ENCODE peak calls at places on chromosomes 2 and 18, in eight cellular contexts. One of them, this sample, is unnamed.

GRCh38 chr18:80253871-80254492 is 6.7 kb upstream of the PARD6G start:
- DNase-seq in T-helper 1 cell: no peak
- DNase-seq in cardiac fibroblast: no peak
- DNase-seq in stimulated activated CD4-positive, alpha-beta T cell treated with anti-CD3 and anti-CD28 coated beads, Interleukin-2, amount 100 ng/mL, for 48 hours: peak; percentile 32
- DNase-seq in Right ventricle myocardium superior: no peak
- DNase-seq in ascending aorta: no peak
- DNase-seq in effector CD4-positive, alpha-beta T cell: no peak
- DNase-seq in Panc1: no peak
- DNase-seq in this sample: no peak

GRCh38 chr2:205375453-205375852 is 306.8 kb upstream of the NRP2 start:
- DNase-seq in T-helper 1 cell: no peak
- DNase-seq in Panc1: no peak
- DNase-seq in Right ventricle myocardium superior: no peak
- DNase-seq in effector CD4-positive, alpha-beta T cell: no peak
- DNase-seq in cardiac fibroblast: no peak
- DNase-seq in ascending aorta: no peak
- DNase-seq in stimulated activated CD4-positive, alpha-beta T cell treated with anti-CD3 and anti-CD28 coated beads, Interleukin-2, amount 100 ng/mL, for 48 hours: no peak
- DNase-seq in this sample: no peak

GRCh38 chr2:171342014-171342413 is 91.8 kb downstream of the METTL8 start:
- DNase-seq in T-helper 1 cell: no peak
- DNase-seq in ascending aorta: no peak
- DNase-seq in cardiac fibroblast: peak; percentile 22
- DNase-seq in Panc1: no peak
- DNase-seq in Right ventricle myocardium superior: no peak
- DNase-seq in stimulated activated CD4-positive, alpha-beta T cell treated with anti-CD3 and anti-CD28 coated beads, Interleukin-2, amount 100 ng/mL, for 48 hours: no peak
- DNase-seq in effector CD4-positive, alpha-beta T cell: no peak
- DNase-seq in this sample: no peak

GRCh38 chr2:84940088-84940470 is 30.9 kb upstream of the KCMF1 start:
- DNase-seq in effector CD4-positive, alpha-beta T cell: no peak
- DNase-seq in cardiac fibroblast: no peak
- DNase-seq in ascending aorta: no peak
- DNase-seq in Panc1: no peak
- DNase-seq in T-helper 1 cell: no peak
- DNase-seq in Right ventricle myocardium superior: no peak
- DNase-seq in stimulated activated CD4-positive, alpha-beta T cell treated with anti-CD3 and anti-CD28 coated beads, Interleukin-2, amount 100 ng/mL, for 48 hours: no peak
- DNase-seq in this sample: no peak

GRCh38 chr2:55519908-55520885 is 679 bp downstream of the CFAP36 start:
- DNase-seq in cardiac fibroblast: peak; percentile 49
- DNase-seq in stimulated activated CD4-positive, alpha-beta T cell treated with anti-CD3 and anti-CD28 coated beads, Interleukin-2, amount 100 ng/mL, for 48 hours: peak; percentile 25
- DNase-seq in ascending aorta: no peak
- DNase-seq in effector CD4-positive, alpha-beta T cell: peak; percentile 24
- DNase-seq in Right ventricle myocardium superior: no peak
- DNase-seq in Panc1: no peak
- DNase-seq in T-helper 1 cell: no peak
- DNase-seq in this sample: no peak

GRCh38 chr18:23377669-23378469 is 75.2 kb upstream of the RIOK3 start:
- DNase-seq in stimulated activated CD4-positive, alpha-beta T cell treated with anti-CD3 and anti-CD28 coated beads, Interleukin-2, amount 100 ng/mL, for 48 hours: no peak
- DNase-seq in Right ventricle myocardium superior: no peak
- DNase-seq in effector CD4-positive, alpha-beta T cell: no peak
- DNase-seq in cardiac fibroblast: peak; percentile 84
- DNase-seq in T-helper 1 cell: no peak
- DNase-seq in ascending aorta: no peak
- DNase-seq in Panc1: peak; percentile 42
- DNase-seq in this sample: no peak

GRCh38 chr2:20619624-20620024 is 31.3 kb downstream of the HS1BP3 start:
- DNase-seq in Panc1: no peak
- DNase-seq in effector CD4-positive, alpha-beta T cell: no peak
- DNase-seq in stimulated activated CD4-positive, alpha-beta T cell treated with anti-CD3 and anti-CD28 coated beads, Interleukin-2, amount 100 ng/mL, for 48 hours: no peak
- DNase-seq in Right ventricle myocardium superior: peak; percentile 70
- DNase-seq in cardiac fibroblast: no peak
- DNase-seq in ascending aorta: peak; percentile 6
- DNase-seq in T-helper 1 cell: no peak
- DNase-seq in this sample: no peak

GRCh38 chr18:58026395-58026794 is 17.6 kb upstream of the NEDD4L start:
- DNase-seq in T-helper 1 cell: no peak
- DNase-seq in stimulated activated CD4-positive, alpha-beta T cell treated with anti-CD3 and anti-CD28 coated beads, Interleukin-2, amount 100 ng/mL, for 48 hours: no peak
- DNase-seq in ascending aorta: no peak
- DNase-seq in effector CD4-positive, alpha-beta T cell: no peak
- DNase-seq in cardiac fibroblast: no peak
- DNase-seq in Right ventricle myocardium superior: no peak
- DNase-seq in Panc1: no peak
- DNase-seq in this sample: no peak

GRCh38 chr2:149825473-149825872 is 237.9 kb upstream of the MMADHC start:
- DNase-seq in effector CD4-positive, alpha-beta T cell: no peak
- DNase-seq in stimulated activated CD4-positive, alpha-beta T cell treated with anti-CD3 and anti-CD28 coated beads, Interleukin-2, amount 100 ng/mL, for 48 hours: no peak
- DNase-seq in ascending aorta: no peak
- DNase-seq in Panc1: no peak
- DNase-seq in T-helper 1 cell: no peak
- DNase-seq in cardiac fibroblast: no peak
- DNase-seq in Right ventricle myocardium superior: no peak
- DNase-seq in this sample: no peak

GRCh38 chr2:7497223-7497622 is 580.0 kb downstream of the RNF144A start:
- DNase-seq in cardiac fibroblast: no peak
- DNase-seq in Right ventricle myocardium superior: no peak
- DNase-seq in stimulated activated CD4-positive, alpha-beta T cell treated with anti-CD3 and anti-CD28 coated beads, Interleukin-2, amount 100 ng/mL, for 48 hours: no peak
- DNase-seq in effector CD4-positive, alpha-beta T cell: no peak
- DNase-seq in T-helper 1 cell: no peak
- DNase-seq in Panc1: no peak
- DNase-seq in ascending aorta: no peak
- DNase-seq in this sample: no peak

GRCh38 chr2:48180557-48180956 is 274.3 kb upstream of the FBXO11 start:
- DNase-seq in Panc1: no peak
- DNase-seq in ascending aorta: no peak
- DNase-seq in effector CD4-positive, alpha-beta T cell: no peak
- DNase-seq in cardiac fibroblast: no peak
- DNase-seq in T-helper 1 cell: no peak
- DNase-seq in Right ventricle myocardium superior: no peak
- DNase-seq in stimulated activated CD4-positive, alpha-beta T cell treated with anti-CD3 and anti-CD28 coated beads, Interleukin-2, amount 100 ng/mL, for 48 hours: no peak
- DNase-seq in this sample: no peak

GRCh38 chr2:201949036-201950012 is 84.3 kb upstream of the FZD7 start:
- DNase-seq in T-helper 1 cell: no peak
- DNase-seq in effector CD4-positive, alpha-beta T cell: no peak
- DNase-seq in stimulated activated CD4-positive, alpha-beta T cell treated with anti-CD3 and anti-CD28 coated beads, Interleukin-2, amount 100 ng/mL, for 48 hours: no peak
- DNase-seq in ascending aorta: no peak
- DNase-seq in Right ventricle myocardium superior: no peak
- DNase-seq in Panc1: no peak
- DNase-seq in cardiac fibroblast: no peak
- DNase-seq in this sample: no peak

GRCh38 chr18:55886886-55887285 is 298.9 kb upstream of the TCF4 start:
- DNase-seq in T-helper 1 cell: no peak
- DNase-seq in effector CD4-positive, alpha-beta T cell: no peak
- DNase-seq in Right ventricle myocardium superior: no peak
- DNase-seq in stimulated activated CD4-positive, alpha-beta T cell treated with anti-CD3 and anti-CD28 coated beads, Interleukin-2, amount 100 ng/mL, for 48 hours: no peak
- DNase-seq in cardiac fibroblast: no peak
- DNase-seq in Panc1: no peak
- DNase-seq in ascending aorta: no peak
- DNase-seq in this sample: no peak

GRCh38 chr2:8584174-8585066 is 97.4 kb upstream of the ID2 start:
- DNase-seq in effector CD4-positive, alpha-beta T cell: no peak
- DNase-seq in Right ventricle myocardium superior: no peak
- DNase-seq in T-helper 1 cell: no peak
- DNase-seq in cardiac fibroblast: no peak
- DNase-seq in stimulated activated CD4-positive, alpha-beta T cell treated with anti-CD3 and anti-CD28 coated beads, Interleukin-2, amount 100 ng/mL, for 48 hours: no peak
- DNase-seq in Panc1: no peak
- DNase-seq in ascending aorta: no peak
- DNase-seq in this sample: no peak

GRCh38 chr2:178553047-178553446 is 72.8 kb downstream of the PLEKHA3 start:
- DNase-seq in effector CD4-positive, alpha-beta T cell: no peak
- DNase-seq in ascending aorta: no peak
- DNase-seq in T-helper 1 cell: no peak
- DNase-seq in stimulated activated CD4-positive, alpha-beta T cell treated with anti-CD3 and anti-CD28 coated beads, Interleukin-2, amount 100 ng/mL, for 48 hours: no peak
- DNase-seq in Right ventricle myocardium superior: no peak
- DNase-seq in cardiac fibroblast: peak; percentile 41
- DNase-seq in Panc1: peak; percentile 18
- DNase-seq in this sample: no peak

GRCh38 chr2:62200291-62200841 is 4.5 kb downstream of the B3GNT2 start:
- DNase-seq in T-helper 1 cell: no peak
- DNase-seq in ascending aorta: no peak
- DNase-seq in stimulated activated CD4-positive, alpha-beta T cell treated with anti-CD3 and anti-CD28 coated beads, Interleukin-2, amount 100 ng/mL, for 48 hours: no peak
- DNase-seq in Panc1: no peak
- DNase-seq in effector CD4-positive, alpha-beta T cell: no peak
- DNase-seq in Right ventricle myocardium superior: no peak
- DNase-seq in cardiac fibroblast: no peak
- DNase-seq in this sample: no peak

GRCh38 chr2:20257411-20257810 is 32.5 kb upstream of the SDC1 start:
- DNase-seq in cardiac fibroblast: no peak
- DNase-seq in Right ventricle myocardium superior: no peak
- DNase-seq in ascending aorta: no peak
- DNase-seq in Panc1: no peak
- DNase-seq in T-helper 1 cell: no peak
- DNase-seq in stimulated activated CD4-positive, alpha-beta T cell treated with anti-CD3 and anti-CD28 coated beads, Interleukin-2, amount 100 ng/mL, for 48 hours: no peak
- DNase-seq in effector CD4-positive, alpha-beta T cell: no peak
- DNase-seq in this sample: no peak

GRCh38 chr2:128413718-128414341 is 95.2 kb upstream of the HS6ST1 start:
- DNase-seq in Panc1: no peak
- DNase-seq in effector CD4-positive, alpha-beta T cell: no peak
- DNase-seq in cardiac fibroblast: no peak
- DNase-seq in stimulated activated CD4-positive, alpha-beta T cell treated with anti-CD3 and anti-CD28 coated beads, Interleukin-2, amount 100 ng/mL, for 48 hours: no peak
- DNase-seq in T-helper 1 cell: no peak
- DNase-seq in Right ventricle myocardium superior: no peak
- DNase-seq in ascending aorta: no peak
- DNase-seq in this sample: no peak

GRCh38 chr2:235444101-235444597 is 49.7 kb upstream of the AGAP1 start:
- DNase-seq in cardiac fibroblast: no peak
- DNase-seq in stimulated activated CD4-positive, alpha-beta T cell treated with anti-CD3 and anti-CD28 coated beads, Interleukin-2, amount 100 ng/mL, for 48 hours: no peak
- DNase-seq in effector CD4-positive, alpha-beta T cell: no peak
- DNase-seq in ascending aorta: no peak
- DNase-seq in Right ventricle myocardium superior: no peak
- DNase-seq in Panc1: no peak
- DNase-seq in T-helper 1 cell: no peak
- DNase-seq in this sample: no peak

GRCh38 chr2:189149981-189150380 is 29.6 kb downstream of the COL5A2 start:
- DNase-seq in ascending aorta: no peak
- DNase-seq in cardiac fibroblast: peak; percentile 68
- DNase-seq in effector CD4-positive, alpha-beta T cell: no peak
- DNase-seq in stimulated activated CD4-positive, alpha-beta T cell treated with anti-CD3 and anti-CD28 coated beads, Interleukin-2, amount 100 ng/mL, for 48 hours: no peak
- DNase-seq in T-helper 1 cell: no peak
- DNase-seq in Panc1: peak; percentile 80
- DNase-seq in Right ventricle myocardium superior: no peak
- DNase-seq in this sample: no peak

GRCh38 chr2:163856941-163857340 is 121.1 kb upstream of the FIGN start:
- DNase-seq in ascending aorta: no peak
- DNase-seq in T-helper 1 cell: no peak
- DNase-seq in stimulated activated CD4-positive, alpha-beta T cell treated with anti-CD3 and anti-CD28 coated beads, Interleukin-2, amount 100 ng/mL, for 48 hours: no peak
- DNase-seq in effector CD4-positive, alpha-beta T cell: no peak
- DNase-seq in Right ventricle myocardium superior: no peak
- DNase-seq in Panc1: no peak
- DNase-seq in cardiac fibroblast: no peak
- DNase-seq in this sample: no peak

GRCh38 chr2:7844414-7844961 is 837.4 kb upstream of the ID2 start:
- DNase-seq in stimulated activated CD4-positive, alpha-beta T cell treated with anti-CD3 and anti-CD28 coated beads, Interleukin-2, amount 100 ng/mL, for 48 hours: no peak
- DNase-seq in cardiac fibroblast: no peak
- DNase-seq in T-helper 1 cell: no peak
- DNase-seq in Right ventricle myocardium superior: no peak
- DNase-seq in Panc1: no peak
- DNase-seq in ascending aorta: no peak
- DNase-seq in effector CD4-positive, alpha-beta T cell: no peak
- DNase-seq in this sample: no peak